ENCODE peak calls at places on chromosomes 3 and 15, in five cellular contexts. One of them, this sample, is unnamed.

GRCh38 chr15:66946578-66947164 is 118.7 kb upstream of the SMAD3 start:
- DNase-seq in body of pancreas: peak
- DNase-seq in keratinocyte: no peak
- DNase-seq in ascending aorta: peak
- DNase-seq in cardiac fibroblast: peak
- DNase-seq in this sample: no peak

GRCh38 chr15:66233487-66234415 is 19.8 kb downstream of the MEGF11 start:
- DNase-seq in cardiac fibroblast: no peak
- DNase-seq in body of pancreas: no peak
- DNase-seq in keratinocyte: no peak
- DNase-seq in ascending aorta: no peak
- DNase-seq in this sample: no peak

GRCh38 chr3:48739955-48740823 is 23.2 kb upstream of the IP6K2 start:
- DNase-seq in body of pancreas: peak
- DNase-seq in cardiac fibroblast: peak
- DNase-seq in ascending aorta: peak
- DNase-seq in keratinocyte: peak
- DNase-seq in this sample: no peak

GRCh38 chr15:32898991-32899613 is 181.3 kb downstream of the GREM1 start:
- DNase-seq in body of pancreas: no peak
- DNase-seq in cardiac fibroblast: no peak
- DNase-seq in ascending aorta: no peak
- DNase-seq in keratinocyte: no peak
- DNase-seq in this sample: peak

GRCh38 chr3:77319711-77320110 is 279.8 kb downstream of the ROBO2 start:
- DNase-seq in cardiac fibroblast: no peak
- DNase-seq in keratinocyte: no peak
- DNase-seq in ascending aorta: no peak
- DNase-seq in body of pancreas: no peak
- DNase-seq in this sample: no peak

GRCh38 chr3:169029674-169030285 is 633.7 kb downstream of the MECOM start:
- DNase-seq in ascending aorta: no peak
- DNase-seq in body of pancreas: no peak
- DNase-seq in keratinocyte: no peak
- DNase-seq in cardiac fibroblast: no peak
- DNase-seq in this sample: no peak

GRCh38 chr3:106337116-106337515 is 468.3 kb upstream of the CBLB start:
- DNase-seq in keratinocyte: no peak
- DNase-seq in cardiac fibroblast: no peak
- DNase-seq in ascending aorta: no peak
- DNase-seq in body of pancreas: no peak
- DNase-seq in this sample: no peak

GRCh38 chr3:136836511-136837156 is 17.7 kb downstream of the SLC35G2 start:
- DNase-seq in ascending aorta: no peak
- DNase-seq in keratinocyte: no peak
- DNase-seq in cardiac fibroblast: no peak
- DNase-seq in body of pancreas: no peak
- DNase-seq in this sample: no peak

GRCh38 chr3:70245746-70246525 is 66.5 kb downstream of the MDFIC2 start:
- DNase-seq in body of pancreas: no peak
- DNase-seq in keratinocyte: no peak
- DNase-seq in ascending aorta: no peak
- DNase-seq in cardiac fibroblast: no peak
- DNase-seq in this sample: no peak

GRCh38 chr3:195763843-195764825 is 43.4 kb downstream of the MUC20 start:
- DNase-seq in keratinocyte: no peak
- DNase-seq in ascending aorta: no peak
- DNase-seq in cardiac fibroblast: no peak
- DNase-seq in body of pancreas: no peak
- DNase-seq in this sample: no peak

GRCh38 chr15:77475898-77476297 is 55.2 kb downstream of the HMG20A start:
- DNase-seq in ascending aorta: no peak
- DNase-seq in cardiac fibroblast: no peak
- DNase-seq in keratinocyte: no peak
- DNase-seq in body of pancreas: no peak
- DNase-seq in this sample: no peak

GRCh38 chr3:30984855-30985793 is 90.7 kb upstream of the GADL1 start:
- DNase-seq in body of pancreas: no peak
- DNase-seq in ascending aorta: no peak
- DNase-seq in keratinocyte: no peak
- DNase-seq in cardiac fibroblast: no peak
- DNase-seq in this sample: no peak

GRCh38 chr3:48715179-48715800 is 1.7 kb downstream of the IP6K2 start:
- DNase-seq in ascending aorta: no peak
- DNase-seq in body of pancreas: no peak
- DNase-seq in keratinocyte: no peak
- DNase-seq in cardiac fibroblast: peak
- DNase-seq in this sample: no peak

GRCh38 chr3:42369304-42369703 is 41.1 kb downstream of the LYZL4 start:
- DNase-seq in keratinocyte: no peak
- DNase-seq in cardiac fibroblast: no peak
- DNase-seq in body of pancreas: peak
- DNase-seq in ascending aorta: peak
- DNase-seq in this sample: peak

GRCh38 chr3:102979682-102980378 is 545.0 kb downstream of the ZPLD1 start:
- DNase-seq in cardiac fibroblast: peak
- DNase-seq in body of pancreas: peak
- DNase-seq in ascending aorta: peak
- DNase-seq in keratinocyte: no peak
- DNase-seq in this sample: no peak

GRCh38 chr3:78970656-78971055 is 797.1 kb downstream of the ROBO1 start:
- DNase-seq in body of pancreas: no peak
- DNase-seq in ascending aorta: no peak
- DNase-seq in cardiac fibroblast: no peak
- DNase-seq in keratinocyte: no peak
- DNase-seq in this sample: no peak

GRCh38 chr3:37920156-37920686 is 58.5 kb downstream of the CTDSPL start:
- DNase-seq in cardiac fibroblast: no peak
- DNase-seq in ascending aorta: no peak
- DNase-seq in body of pancreas: no peak
- DNase-seq in keratinocyte: no peak
- DNase-seq in this sample: no peak

GRCh38 chr3:29465836-29466235 is 185.0 kb downstream of the RBMS3 start:
- DNase-seq in ascending aorta: no peak
- DNase-seq in body of pancreas: no peak
- DNase-seq in cardiac fibroblast: peak
- DNase-seq in keratinocyte: no peak
- DNase-seq in this sample: no peak

GRCh38 chr3:141446737-141447136 is 40.1 kb upstream of the RASA2 start:
- DNase-seq in ascending aorta: no peak
- DNase-seq in cardiac fibroblast: no peak
- DNase-seq in keratinocyte: no peak
- DNase-seq in body of pancreas: no peak
- DNase-seq in this sample: no peak

GRCh38 chr3:130661116-130661515 is 85.5 kb downstream of the PIK3R4 start:
- DNase-seq in cardiac fibroblast: peak
- DNase-seq in ascending aorta: no peak
- DNase-seq in body of pancreas: no peak
- DNase-seq in keratinocyte: no peak
- DNase-seq in this sample: no peak

GRCh38 chr3:104740874-104741273 is 625.8 kb upstream of the ALCAM start:
- DNase-seq in ascending aorta: no peak
- DNase-seq in keratinocyte: no peak
- DNase-seq in cardiac fibroblast: no peak
- DNase-seq in body of pancreas: no peak
- DNase-seq in this sample: no peak

GRCh38 chr3:138097192-138097829 is 18.1 kb downstream of the DZIP1L start:
- DNase-seq in cardiac fibroblast: no peak
- DNase-seq in ascending aorta: no peak
- DNase-seq in keratinocyte: no peak
- DNase-seq in body of pancreas: no peak
- DNase-seq in this sample: no peak

GRCh38 chr3:43221076-43221475 is 65.3 kb upstream of the SNRK start:
- DNase-seq in keratinocyte: no peak
- DNase-seq in ascending aorta: no peak
- DNase-seq in cardiac fibroblast: no peak
- DNase-seq in body of pancreas: no peak
- DNase-seq in this sample: no peak

GRCh38 chr3:137998643-137999042 is 11.3 kb upstream of the CLDN18 start:
- DNase-seq in keratinocyte: no peak
- DNase-seq in body of pancreas: no peak
- DNase-seq in ascending aorta: no peak
- DNase-seq in cardiac fibroblast: no peak
- DNase-seq in this sample: no peak

GRCh38 chr3:142618917-142619401 is 22.8 kb downstream of the PLS1 start:
- DNase-seq in body of pancreas: peak
- DNase-seq in cardiac fibroblast: no peak
- DNase-seq in keratinocyte: no peak
- DNase-seq in ascending aorta: no peak
- DNase-seq in this sample: peak

GRCh38 chr3:100097919-100098896 is 16.1 kb downstream of the FILIP1L start:
- DNase-seq in cardiac fibroblast: peak
- DNase-seq in keratinocyte: no peak
- DNase-seq in body of pancreas: peak
- DNase-seq in ascending aorta: no peak
- DNase-seq in this sample: no peak

GRCh38 chr3:71063768-71064287 is 519.7 kb downstream of the FOXP1 start:
- DNase-seq in body of pancreas: peak
- DNase-seq in ascending aorta: peak
- DNase-seq in keratinocyte: no peak
- DNase-seq in cardiac fibroblast: no peak
- DNase-seq in this sample: no peak

GRCh38 chr3:178263236-178263916 is 272.9 kb upstream of the KCNMB2 start:
- DNase-seq in cardiac fibroblast: peak
- DNase-seq in body of pancreas: no peak
- DNase-seq in ascending aorta: no peak
- DNase-seq in keratinocyte: no peak
- DNase-seq in this sample: no peak

This sample was measured in NCI-H2081 treated with DMSO at 0.1 percent for 48 hours.